ENCODE peak calls at places on chromosomes 3 and 15, in eight cellular contexts. R, Y, T, Q, C, E, L and H are unnamed samples.

GRCh38 chr3:169764453-169765280 is at the start of gene TERC:
- DNase-seq in R (peak), Y (peak), T (peak), Q (peak), C (peak), E (peak), L (peak), H (peak)

GRCh38 chr15:88127477-88127799 is 129.1 kb downstream of the NTRK3 start:
- DNase-seq in R (no peak), Y (no peak), T (no peak), Q (no peak), C (no peak), E (no peak), L (no peak), H (no peak)

GRCh38 chr15:40363611-40364010 is 5.6 kb downstream of the DISP2 start:
- DNase-seq in R (no peak), Y (no peak), T (no peak), Q (no peak), C (no peak), E (no peak), L (no peak), H (no peak)

GRCh38 chr3:173009410-173009809 is 131.6 kb downstream of the SPATA16 start:
- DNase-seq in R (no peak), Y (no peak), T (no peak), Q (no peak), C (no peak), E (no peak), L (no peak), H (no peak)

GRCh38 chr3:155676252-155676981 is 68.5 kb downstream of the PLCH1 start:
- DNase-seq in R (no peak), Y (peak), T (no peak), Q (peak), C (peak), E (peak), L (no peak), H (peak)

GRCh38 chr3:157872902-157873301 is 233.3 kb downstream of the SHOX2 start:
- DNase-seq in R (no peak), Y (no peak), T (no peak), Q (no peak), C (no peak), E (peak), L (no peak), H (no peak)

GRCh38 chr3:116614795-116615362 is 94.7 kb upstream of the TUSC7 start:
- DNase-seq in R (peak), Y (no peak), T (no peak), Q (peak), C (peak), E (peak), L (no peak), H (peak)

GRCh38 chr3:35291837-35292236 is 347.5 kb upstream of the ARPP21 start:
- DNase-seq in R (no peak), Y (no peak), T (no peak), Q (no peak), C (peak), E (no peak), L (no peak), H (no peak)

GRCh38 chr3:60954049-60954448 is 297.2 kb downstream of the FHIT start:
- DNase-seq in R (peak), Y (no peak), T (no peak), Q (peak), C (no peak), E (no peak), L (peak), H (peak)

GRCh38 chr3:122101646-122102045 is 46.5 kb downstream of the CD86 start:
- DNase-seq in R (peak), Y (peak), T (peak), Q (peak), C (peak), E (peak), L (peak), H (peak)

GRCh38 chr3:120908030-120908802 is at the start of gene STXBP5L:
- DNase-seq in R (peak), Y (no peak), T (peak), Q (peak), C (peak), E (peak), L (peak), H (peak)
- TF ChIP-seq EZH2 in R (peak), Y (no peak), T (no peak), Q (peak), C (no peak), E (no peak), L (peak), H (peak)

GRCh38 chr3:183254816-183255730 is 2.0 kb downstream of the B3GNT5 start:
- DNase-seq in R (no peak), Y (peak), T (no peak), Q (peak), C (no peak), E (peak), L (peak), H (peak)

GRCh38 chr3:183253364-183253960 is 409 bp downstream of the B3GNT5 start:
- DNase-seq in R (peak), Y (no peak), T (no peak), Q (peak), C (no peak), E (peak), L (peak), H (peak)

GRCh38 chr3:183252973-183253363 is at the start of gene B3GNT5:
- DNase-seq in R (no peak), Y (peak), T (peak), Q (peak), C (peak), E (peak), L (peak), H (no peak)

GRCh38 chr3:183253961-183254815 is 1.1 kb downstream of the B3GNT5 start:
- DNase-seq in R (peak), Y (no peak), T (no peak), Q (peak), C (peak), E (peak), L (peak), H (peak)

DNA sequence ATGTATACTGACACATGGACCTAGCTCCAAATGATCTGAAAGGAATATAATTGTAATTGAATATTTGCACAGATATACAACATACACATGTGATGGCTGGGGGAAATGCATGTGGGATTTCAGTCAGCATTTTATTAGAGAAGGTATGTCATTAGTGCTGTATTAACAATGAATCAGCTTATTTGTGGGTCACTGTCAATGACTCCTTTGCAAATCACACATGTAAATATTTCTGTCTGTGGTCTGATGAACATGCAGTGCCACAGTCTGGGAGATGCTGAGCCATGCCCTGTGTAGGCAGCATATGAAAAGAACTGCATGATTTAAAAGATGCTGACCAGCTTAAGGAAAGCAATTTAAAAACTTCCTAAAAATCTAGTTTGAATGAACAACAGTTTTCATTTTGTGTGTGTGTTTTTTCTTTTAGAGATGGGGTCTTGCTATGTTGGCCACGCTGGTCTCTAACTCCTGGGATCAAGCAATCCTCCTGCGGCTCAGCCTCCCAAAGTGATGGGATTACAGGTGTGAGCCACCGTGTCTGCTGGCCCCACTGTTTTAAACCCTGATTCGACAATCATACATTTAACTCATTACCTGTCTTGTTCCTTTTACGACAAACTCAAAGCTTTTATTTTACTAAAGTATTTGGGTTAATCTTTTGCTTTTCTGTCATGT is 808 bp upstream of the B3GNT5 start:
- DNase-seq in R (no peak), Y (no peak), T (no peak), Q (peak), C (no peak), E (no peak), L (no peak), H (no peak)
- H3K4me3 ChIP-seq in R (peak), Y (peak), T (peak), Q (peak), C (peak), E (peak), L (no peak), H (no peak)

DNA sequence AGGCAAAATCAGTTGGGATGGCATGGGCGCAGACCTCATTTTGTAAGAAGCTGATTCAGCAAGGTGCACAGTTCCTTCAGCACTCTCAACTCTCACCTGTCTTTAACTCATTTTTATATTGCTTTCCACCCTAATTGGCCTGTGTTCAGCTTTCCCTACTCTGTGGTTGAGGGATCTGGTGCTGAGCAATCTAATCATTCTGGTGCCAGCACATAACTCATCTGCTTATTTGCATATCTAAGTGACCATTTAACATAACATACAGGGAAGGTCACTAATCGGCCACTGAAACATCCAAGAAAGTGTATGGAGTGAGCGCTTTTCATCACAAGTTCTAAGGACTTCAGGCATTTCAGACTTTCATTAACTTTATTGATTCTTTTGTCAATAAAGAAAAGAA is 303.4 kb upstream of the ROPN1 start:
- DNase-seq in R (no peak), Y (no peak), T (no peak), Q (no peak), C (no peak), E (no peak), L (no peak), H (peak)
- TF ChIP-seq EZH2 in R (no peak), Y (no peak), T (no peak), Q (no peak), C (no peak), E (no peak), L (no peak), H (no peak)

GRCh38 chr3:28575100-28575747 is 226.6 kb upstream of the AZI2 start:
- DNase-seq in R (no peak), Y (no peak), T (no peak), Q (no peak), C (peak), E (peak), L (no peak), H (peak)
- H3K4me3 ChIP-seq in R (peak), Y (no peak), T (no peak), Q (peak), C (peak), E (peak), L (no peak), H (peak)